ENCODE peak calls at places on chromosomes 11 and 22, in seven cellular contexts. One of them, this sample, is unnamed.
A peak's percentile ranks its signal among the peaks of the same experiment; 100 is the strongest.

GRCh38 chr22:28819253-28820096 is 19.1 kb upstream of the XBP1 start:
- DNase-seq in skeletal muscle cell: no peak
- DNase-seq in iris pigment epithelial cell: no peak
- DNase-seq in ACHN: no peak
- DNase-seq in effector CD4-positive, alpha-beta T cell: no peak
- DNase-seq in HTR-8/SVneo: no peak
- DNase-seq in natural killer cell: no peak
- DNase-seq in this sample: no peak

GRCh38 chr11:107780775-107781174 is 68.9 kb upstream of the SLN start:
- DNase-seq in skeletal muscle cell: no peak
- DNase-seq in iris pigment epithelial cell: no peak
- DNase-seq in ACHN: no peak
- DNase-seq in effector CD4-positive, alpha-beta T cell: no peak
- DNase-seq in HTR-8/SVneo: no peak
- DNase-seq in natural killer cell: no peak
- DNase-seq in this sample: no peak

GRCh38 chr11:113473983-113474361 is 1.2 kb downstream of the DRD2 start:
- DNase-seq in skeletal muscle cell: no peak
- DNase-seq in iris pigment epithelial cell: no peak
- DNase-seq in ACHN: no peak
- DNase-seq in effector CD4-positive, alpha-beta T cell: no peak
- DNase-seq in HTR-8/SVneo: no peak
- DNase-seq in natural killer cell: no peak
- DNase-seq in this sample: no peak

GRCh38 chr11:71103266-71103665 is 149.1 kb downstream of the SHANK2 start:
- DNase-seq in skeletal muscle cell: no peak
- DNase-seq in iris pigment epithelial cell: no peak
- DNase-seq in ACHN: no peak
- DNase-seq in effector CD4-positive, alpha-beta T cell: no peak
- DNase-seq in HTR-8/SVneo: no peak
- DNase-seq in natural killer cell: no peak
- DNase-seq in this sample: no peak

GRCh38 chr11:112652786-112653390 is 308.3 kb upstream of the NCAM1 start:
- DNase-seq in skeletal muscle cell: peak; percentile 55
- DNase-seq in iris pigment epithelial cell: peak; percentile 79
- DNase-seq in ACHN: no peak
- DNase-seq in effector CD4-positive, alpha-beta T cell: no peak
- DNase-seq in HTR-8/SVneo: no peak
- DNase-seq in natural killer cell: no peak
- DNase-seq in this sample: no peak

GRCh38 chr11:13880719-13881118 is 81.8 kb upstream of the SPON1 start:
- DNase-seq in skeletal muscle cell: no peak
- DNase-seq in iris pigment epithelial cell: no peak
- DNase-seq in ACHN: peak; percentile 3
- DNase-seq in effector CD4-positive, alpha-beta T cell: no peak
- DNase-seq in HTR-8/SVneo: no peak
- DNase-seq in natural killer cell: no peak
- DNase-seq in this sample: no peak

GRCh38 chr11:118870396-118871343 is 13.0 kb upstream of the CXCR5 start:
- DNase-seq in skeletal muscle cell: no peak
- DNase-seq in iris pigment epithelial cell: peak; percentile 16
- DNase-seq in ACHN: no peak
- DNase-seq in effector CD4-positive, alpha-beta T cell: no peak
- DNase-seq in HTR-8/SVneo: no peak
- DNase-seq in natural killer cell: no peak
- DNase-seq in this sample: no peak

GRCh38 chr11:61514050-61514917 is 5.7 kb downstream of the LRRC10B start:
- DNase-seq in skeletal muscle cell: no peak
- DNase-seq in iris pigment epithelial cell: no peak
- DNase-seq in ACHN: no peak
- DNase-seq in effector CD4-positive, alpha-beta T cell: no peak
- DNase-seq in HTR-8/SVneo: no peak
- DNase-seq in natural killer cell: no peak
- DNase-seq in this sample: no peak

GRCh38 chr22:37267128-37267587 is 15.2 kb upstream of the CYTH4 start:
- DNase-seq in skeletal muscle cell: no peak
- DNase-seq in iris pigment epithelial cell: peak; percentile 23
- DNase-seq in ACHN: peak; percentile 42
- DNase-seq in effector CD4-positive, alpha-beta T cell: peak; percentile 58
- DNase-seq in HTR-8/SVneo: peak; percentile 44
- DNase-seq in natural killer cell: peak; percentile 76
- DNase-seq in this sample: no peak

GRCh38 chr11:1298695-1299492 is 10.5 kb downstream of the TOLLIP start:
- DNase-seq in skeletal muscle cell: peak; percentile 56
- DNase-seq in iris pigment epithelial cell: peak; percentile 89
- DNase-seq in ACHN: no peak
- DNase-seq in effector CD4-positive, alpha-beta T cell: no peak
- DNase-seq in HTR-8/SVneo: peak; percentile 41
- DNase-seq in natural killer cell: no peak
- DNase-seq in this sample: peak; percentile 78

GRCh38 chr22:22078329-22078728 is 95.7 kb upstream of the TOP3B start:
- DNase-seq in skeletal muscle cell: no peak
- DNase-seq in iris pigment epithelial cell: no peak
- DNase-seq in ACHN: no peak
- DNase-seq in effector CD4-positive, alpha-beta T cell: no peak
- DNase-seq in HTR-8/SVneo: no peak
- DNase-seq in natural killer cell: no peak
- DNase-seq in this sample: no peak

GRCh38 chr11:73292481-73292880 is 15.6 kb upstream of the ARHGEF17 start:
- DNase-seq in skeletal muscle cell: no peak
- DNase-seq in iris pigment epithelial cell: no peak
- DNase-seq in ACHN: no peak
- DNase-seq in effector CD4-positive, alpha-beta T cell: no peak
- DNase-seq in HTR-8/SVneo: no peak
- DNase-seq in natural killer cell: no peak
- DNase-seq in this sample: no peak

GRCh38 chr22:23551385-23551784 is 28.7 kb downstream of the IGLL1 start:
- DNase-seq in skeletal muscle cell: no peak
- DNase-seq in iris pigment epithelial cell: no peak
- DNase-seq in ACHN: no peak
- DNase-seq in effector CD4-positive, alpha-beta T cell: no peak
- DNase-seq in HTR-8/SVneo: no peak
- DNase-seq in natural killer cell: no peak
- DNase-seq in this sample: no peak

GRCh38 chr22:16975155-16975885 is 32.7 kb downstream of the GAB4 start:
- DNase-seq in skeletal muscle cell: no peak
- DNase-seq in iris pigment epithelial cell: no peak
- DNase-seq in ACHN: no peak
- DNase-seq in effector CD4-positive, alpha-beta T cell: no peak
- DNase-seq in HTR-8/SVneo: no peak
- DNase-seq in natural killer cell: no peak
- DNase-seq in this sample: no peak

GRCh38 chr11:76512851-76513653 is 68.2 kb downstream of the EMSY start:
- DNase-seq in skeletal muscle cell: peak; percentile 5
- DNase-seq in iris pigment epithelial cell: peak; percentile 60
- DNase-seq in ACHN: peak; percentile 48
- DNase-seq in effector CD4-positive, alpha-beta T cell: no peak
- DNase-seq in HTR-8/SVneo: no peak
- DNase-seq in natural killer cell: no peak
- DNase-seq in this sample: no peak

GRCh38 chr22:43230983-43231723 is 44.2 kb upstream of the TTLL12 start:
- DNase-seq in skeletal muscle cell: no peak
- DNase-seq in iris pigment epithelial cell: peak; percentile 25
- DNase-seq in ACHN: peak; percentile 41
- DNase-seq in effector CD4-positive, alpha-beta T cell: peak; percentile 42
- DNase-seq in HTR-8/SVneo: peak; percentile 73
- DNase-seq in natural killer cell: peak; percentile 70
- DNase-seq in this sample: peak; percentile 87

GRCh38 chr22:24465566-24465965 is 29.6 kb upstream of the UPB1 start:
- DNase-seq in skeletal muscle cell: no peak
- DNase-seq in iris pigment epithelial cell: peak; percentile 94
- DNase-seq in ACHN: peak; percentile 16
- DNase-seq in effector CD4-positive, alpha-beta T cell: no peak
- DNase-seq in HTR-8/SVneo: no peak
- DNase-seq in natural killer cell: no peak
- DNase-seq in this sample: no peak

GRCh38 chr22:35637943-35638342 is 10.3 kb upstream of the APOL6 start:
- DNase-seq in skeletal muscle cell: no peak
- DNase-seq in iris pigment epithelial cell: no peak
- DNase-seq in ACHN: no peak
- DNase-seq in effector CD4-positive, alpha-beta T cell: no peak
- DNase-seq in HTR-8/SVneo: no peak
- DNase-seq in natural killer cell: no peak
- DNase-seq in this sample: no peak

GRCh38 chr11:79431535-79431934 is 9.3 kb downstream of the TENM4 start:
- DNase-seq in skeletal muscle cell: no peak
- DNase-seq in iris pigment epithelial cell: peak; percentile 36
- DNase-seq in ACHN: peak; percentile 14
- DNase-seq in effector CD4-positive, alpha-beta T cell: no peak
- DNase-seq in HTR-8/SVneo: no peak
- DNase-seq in natural killer cell: no peak
- DNase-seq in this sample: no peak

GRCh38 chr11:93648168-93648567 is 13.3 kb upstream of the CEP295 start:
- DNase-seq in skeletal muscle cell: no peak
- DNase-seq in iris pigment epithelial cell: peak; percentile 47
- DNase-seq in ACHN: no peak
- DNase-seq in effector CD4-positive, alpha-beta T cell: no peak
- DNase-seq in HTR-8/SVneo: peak; percentile 10
- DNase-seq in natural killer cell: no peak
- DNase-seq in this sample: no peak

GRCh38 chr22:41517172-41518047 is 26.9 kb downstream of the POLR3H start:
- DNase-seq in skeletal muscle cell: no peak
- DNase-seq in iris pigment epithelial cell: peak; percentile 39
- DNase-seq in ACHN: peak; percentile 53
- DNase-seq in effector CD4-positive, alpha-beta T cell: no peak
- DNase-seq in HTR-8/SVneo: peak; percentile 73
- DNase-seq in natural killer cell: no peak
- DNase-seq in this sample: peak; percentile 63

GRCh38 chr11:2708151-2708581 is 8.4 kb upstream of the KCNQ1OT1 start:
- DNase-seq in skeletal muscle cell: no peak
- DNase-seq in iris pigment epithelial cell: no peak
- DNase-seq in ACHN: no peak
- DNase-seq in effector CD4-positive, alpha-beta T cell: no peak
- DNase-seq in HTR-8/SVneo: no peak
- DNase-seq in natural killer cell: no peak
- DNase-seq in this sample: no peak

GRCh38 chr22:49548356-49549202 is 279.1 kb downstream of the BRD1 start:
- DNase-seq in skeletal muscle cell: no peak
- DNase-seq in iris pigment epithelial cell: no peak
- DNase-seq in ACHN: no peak
- DNase-seq in effector CD4-positive, alpha-beta T cell: no peak
- DNase-seq in HTR-8/SVneo: no peak
- DNase-seq in natural killer cell: no peak
- DNase-seq in this sample: no peak

GRCh38 chr11:46520971-46521745 is 72.7 kb downstream of the AMBRA1 start:
- DNase-seq in skeletal muscle cell: no peak
- DNase-seq in iris pigment epithelial cell: peak; percentile 70
- DNase-seq in ACHN: peak; percentile 7
- DNase-seq in effector CD4-positive, alpha-beta T cell: no peak
- DNase-seq in HTR-8/SVneo: peak; percentile 53
- DNase-seq in natural killer cell: no peak
- DNase-seq in this sample: no peak

GRCh38 chr11:121661796-121662508 is 209.2 kb upstream of the SORL1-AS1 start:
- DNase-seq in skeletal muscle cell: peak; percentile 88
- DNase-seq in iris pigment epithelial cell: peak; percentile 81
- DNase-seq in ACHN: no peak
- DNase-seq in effector CD4-positive, alpha-beta T cell: no peak
- DNase-seq in HTR-8/SVneo: no peak
- DNase-seq in natural killer cell: no peak
- DNase-seq in this sample: no peak

GRCh38 chr22:28012811-28013460 is 93.9 kb upstream of the PITPNB start:
- DNase-seq in skeletal muscle cell: no peak
- DNase-seq in iris pigment epithelial cell: no peak
- DNase-seq in ACHN: no peak
- DNase-seq in effector CD4-positive, alpha-beta T cell: no peak
- DNase-seq in HTR-8/SVneo: no peak
- DNase-seq in natural killer cell: no peak
- DNase-seq in this sample: no peak

GRCh38 chr11:67439321-67440228 is 2.1 kb upstream of the PTPRCAP start:
- DNase-seq in skeletal muscle cell: no peak
- DNase-seq in iris pigment epithelial cell: no peak
- DNase-seq in ACHN: peak; percentile 42
- DNase-seq in effector CD4-positive, alpha-beta T cell: no peak
- DNase-seq in HTR-8/SVneo: no peak
- DNase-seq in natural killer cell: no peak
- DNase-seq in this sample: peak; percentile 97

GRCh38 chr22:25202290-25202921 is 2.7 kb downstream of the CRYBB3 start:
- DNase-seq in skeletal muscle cell: peak; percentile 4
- DNase-seq in iris pigment epithelial cell: peak; percentile 44
- DNase-seq in ACHN: peak; percentile 54
- DNase-seq in effector CD4-positive, alpha-beta T cell: peak; percentile 27
- DNase-seq in HTR-8/SVneo: peak; percentile 54
- DNase-seq in natural killer cell: peak; percentile 40
- DNase-seq in this sample: peak; percentile 61

GRCh38 chr11:15258433-15259350 is 144.0 kb downstream of the INSC start:
- DNase-seq in skeletal muscle cell: peak; percentile 23
- DNase-seq in iris pigment epithelial cell: peak; percentile 38
- DNase-seq in ACHN: peak; percentile 86
- DNase-seq in effector CD4-positive, alpha-beta T cell: no peak
- DNase-seq in HTR-8/SVneo: peak; percentile 1
- DNase-seq in natural killer cell: no peak
- DNase-seq in this sample: no peak

This sample was measured in 8988T.